ENCODE peak calls at places on chromosome 16, in nine cellular contexts. Y is foreskin fibroblast, L is ascending aorta, W is uterus, V is bronchial epithelial cell, P is choroid plexus epithelial cell, U is astrocyte of the cerebellum, E is A673, G is retinal pigment epithelial cell. B is an unnamed sample.

GRCh38 chr16:78105517-78105916 is 6.1 kb downstream of the WWOX start:
- DNase-seq in U (no peak), P (peak), L (no peak), W (no peak), V (peak), G (no peak), Y (no peak), E (no peak), B (no peak)

GRCh38 chr16:65660390-65660789 is 538.5 kb upstream of the CDH11 start:
- DNase-seq in Y (no peak), W (no peak), G (no peak), E (no peak), P (no peak), U (no peak), L (no peak), V (peak), B (no peak)

GRCh38 chr16:29710227-29711219 is 31.5 kb downstream of the QPRT start:
- DNase-seq in U (peak), P (peak), G (peak), L (no peak), E (peak), V (peak), Y (peak), W (peak), B (peak)

GRCh38 chr16:54048994-54049929 is 237.3 kb downstream of the IRX3 start:
- DNase-seq in V (no peak), L (no peak), Y (no peak), E (peak), U (no peak), W (no peak), P (no peak), G (no peak), B (no peak)

GRCh38 chr16:8660841-8661301 is 13.5 kb upstream of the ABAT start:
- DNase-seq in E (peak), G (peak), Y (peak), W (peak), P (peak), L (no peak), V (peak), U (peak), B (no peak)

GRCh38 chr16:81841709-81842108 is 62.6 kb downstream of the PLCG2 start:
- DNase-seq in W (no peak), G (no peak), L (no peak), Y (no peak), P (no peak), E (no peak), U (no peak), V (no peak), B (no peak)

GRCh38 chr16:89373355-89374110 is 116.8 kb downstream of the ANKRD11 start:
- DNase-seq in V (no peak), U (no peak), W (peak), E (no peak), P (peak), L (no peak), G (peak), Y (peak), B (no peak)

GRCh38 chr16:35182043-35182677 is 1722.7 kb downstream of the TP53TG3F start:
- DNase-seq in G (no peak), V (no peak), Y (no peak), W (no peak), U (no peak), E (no peak), P (no peak), L (no peak), B (no peak)

GRCh38 chr16:72565137-72565536 is 393.2 kb upstream of the PMFBP1 start:
- DNase-seq in G (no peak), E (no peak), W (no peak), U (no peak), P (no peak), L (no peak), Y (no peak), V (no peak), B (no peak)

GRCh38 chr16:17222756-17223411 is 247.9 kb downstream of the XYLT1 start:
- DNase-seq in W (no peak), G (no peak), Y (no peak), E (no peak), U (peak), L (no peak), P (no peak), V (no peak), B (no peak)

GRCh38 chr16:79261461-79261860 is 339.1 kb downstream of the MAF start:
- DNase-seq in Y (no peak), U (no peak), G (no peak), E (peak), V (no peak), W (no peak), P (no peak), L (no peak), B (peak)

GRCh38 chr16:12576878-12577277 is 226.8 kb downstream of the CPPED1 start:
- DNase-seq in V (no peak), L (no peak), P (no peak), U (no peak), G (no peak), E (no peak), W (no peak), Y (no peak), B (no peak)

GRCh38 chr16:64469351-64469750 is 652.5 kb downstream of the CDH11 start:
- DNase-seq in V (no peak), L (no peak), U (no peak), P (no peak), Y (no peak), W (no peak), E (no peak), G (no peak), B (no peak)

GRCh38 chr16:85138825-85139627 is 26.8 kb upstream of the CIBAR2 start:
- DNase-seq in P (no peak), Y (no peak), W (no peak), L (no peak), V (no peak), U (no peak), G (no peak), E (no peak), B (no peak)

GRCh38 chr16:89102035-89102776 is 8.6 kb downstream of the ACSF3 start:
- DNase-seq in V (no peak), U (no peak), Y (no peak), G (no peak), W (no peak), P (no peak), E (no peak), L (no peak), B (no peak)

GRCh38 chr16:64629622-64630021 is 492.2 kb downstream of the CDH11 start:
- DNase-seq in L (no peak), P (peak), W (no peak), U (no peak), E (peak), G (no peak), Y (no peak), V (peak), B (no peak)

GRCh38 chr16:24685539-24686432 is 43.7 kb upstream of the TNRC6A start:
- DNase-seq in P (peak), G (no peak), Y (peak), W (peak), L (peak), U (peak), E (no peak), V (peak), B (no peak)

GRCh38 chr16:30474684-30475083 is 2.1 kb downstream of the ITGAL start:
- DNase-seq in U (no peak), V (no peak), Y (no peak), L (no peak), W (no peak), P (no peak), G (no peak), E (no peak), B (no peak)

GRCh38 chr16:12208341-12209035 is 232.0 kb downstream of the SNX29 start:
- DNase-seq in E (no peak), L (no peak), Y (no peak), V (peak), P (no peak), W (no peak), U (no peak), G (no peak), B (no peak)

GRCh38 chr16:4361944-4362311 is 9.7 kb upstream of the VASN start:
- DNase-seq in G (no peak), L (no peak), Y (no peak), E (no peak), W (no peak), V (no peak), U (no peak), P (no peak), B (no peak)

GRCh38 chr16:10314811-10315210 is 71.0 kb upstream of the ATF7IP2 start:
- DNase-seq in W (no peak), U (peak), P (peak), Y (no peak), L (no peak), V (peak), E (peak), G (no peak), B (no peak)

GRCh38 chr16:2467301-2468141 is 3.6 kb upstream of the NTN3 start:
- DNase-seq in U (peak), L (peak), V (peak), W (peak), P (peak), E (peak), G (peak), Y (peak), B (no peak)

GRCh38 chr16:84294196-84295142 is at the start of gene WFDC1:
- DNase-seq in V (no peak), E (no peak), G (no peak), U (no peak), L (no peak), W (no peak), Y (peak), P (peak), B (no peak)

GRCh38 chr16:4700380-4700996 is 7.1 kb downstream of the NUDT16L1 start:
- DNase-seq in P (no peak), L (no peak), W (no peak), Y (no peak), V (peak), E (no peak), G (no peak), U (no peak), B (no peak)

GRCh38 chr16:30574678-30575077 is 3.2 kb upstream of the ZNF688 start:
- DNase-seq in V (no peak), L (no peak), Y (no peak), W (no peak), E (no peak), P (no peak), U (no peak), G (no peak), B (no peak)

GRCh38 chr16:55505333-55506015 is 3.4 kb upstream of the LPCAT2 start:
- DNase-seq in U (no peak), E (no peak), V (no peak), G (no peak), L (no peak), P (no peak), Y (no peak), W (no peak), B (no peak)

GRCh38 chr16:28140788-28141618 is 70.8 kb downstream of the XPO6 start:
- DNase-seq in U (no peak), G (no peak), E (no peak), L (no peak), V (peak), Y (no peak), W (no peak), P (no peak), B (no peak)

GRCh38 chr16:55711959-55712876 is 56.4 kb downstream of the SLC6A2 start:
- DNase-seq in U (peak), W (peak), E (peak), V (peak), L (no peak), P (peak), G (no peak), Y (peak), B (no peak)

GRCh38 chr16:68244903-68245853 is at the start of gene PLA2G15:
- DNase-seq in E (peak), G (peak), V (peak), U (peak), L (peak), Y (peak), P (peak), W (peak), B (no peak)

GRCh38 chr16:68242085-68242484 is 3.1 kb upstream of the PLA2G15 start:
- DNase-seq in P (no peak), U (no peak), G (no peak), W (no peak), E (no peak), L (no peak), Y (no peak), V (no peak), B (no peak)

GRCh38 chr16:68246121-68246520 is 948 bp downstream of the PLA2G15 start:
- DNase-seq in W (no peak), V (no peak), P (no peak), Y (no peak), U (no peak), G (no peak), E (no peak), L (no peak), B (no peak)

GRCh38 chr16:68244481-68244902 is 681 bp upstream of the PLA2G15 start:
- DNase-seq in Y (no peak), P (no peak), W (no peak), U (no peak), L (no peak), V (no peak), G (no peak), E (no peak), B (no peak)

GRCh38 chr16:68242926-68243858 is 2.0 kb upstream of the PLA2G15 start:
- DNase-seq in U (no peak), G (no peak), V (no peak), Y (no peak), L (no peak), P (no peak), W (no peak), E (no peak), B (no peak)
- H3K4me3 ChIP-seq in U (no peak), G (no peak), V (no peak), Y (no peak), L (no peak), P (no peak), W (no peak), E (no peak), B (no peak)

GRCh38 chr16:1379863-1380174 is 28.1 kb downstream of the GNPTG start:
- DNase-seq in L (no peak), W (no peak), P (no peak), V (no peak), E (no peak), Y (no peak), U (no peak), G (no peak), B (no peak)
- TF ChIP-seq CTCF in L (no peak), W (no peak), P (no peak), V (no peak), E (peak), Y (no peak), U (no peak), G (no peak), B (no peak)

GRCh38 chr16:67170948-67171649 is 761 bp downstream of the NOL3 start:
- DNase-seq in U (no peak), G (no peak), V (no peak), L (no peak), P (no peak), Y (no peak), W (no peak), E (peak), B (no peak)

GRCh38 chr16:67169642-67170167 is 633 bp upstream of the NOL3 start:
- DNase-seq in Y (no peak), V (no peak), L (no peak), U (no peak), P (peak), G (no peak), W (no peak), E (peak), B (no peak)

GRCh38 chr16:67167588-67167987 is 2.8 kb upstream of the NOL3 start:
- DNase-seq in V (no peak), Y (no peak), L (no peak), E (no peak), G (no peak), U (no peak), W (no peak), P (no peak), B (no peak)

GRCh38 chr16:67170168-67170947 is at the start of gene NOL3:
- DNase-seq in E (peak), P (peak), V (peak), U (no peak), G (no peak), W (peak), Y (peak), L (peak), B (no peak)

GRCh38 chr16:67169011-67169451 is 1.3 kb upstream of the NOL3 start:
- DNase-seq in W (no peak), Y (no peak), V (no peak), P (no peak), G (no peak), E (no peak), U (no peak), L (no peak), B (no peak)
- H3K4me3 ChIP-seq in W (no peak), Y (no peak), V (no peak), P (no peak), G (no peak), E (no peak), U (no peak), L (no peak), B (no peak)

GRCh38 chr16:67294927-67295326 is 15.6 kb downstream of the PLEKHG4 start:
- DNase-seq in W (no peak), U (peak), Y (peak), P (peak), E (no peak), G (no peak), V (no peak), L (no peak), B (no peak)
- TF ChIP-seq CTCF in W (no peak), U (peak), Y (peak), P (peak), E (no peak), G (no peak), V (no peak), L (no peak), B (no peak)

GRCh38 chr16:87207965-87208364 is 109.2 kb downstream of the C16orf95 start:
- DNase-seq in E (no peak), Y (no peak), G (no peak), P (no peak), V (no peak), U (no peak), L (no peak), W (no peak), B (no peak)
- H3K4me3 ChIP-seq in E (no peak), Y (peak), G (no peak), P (no peak), V (no peak), U (no peak), L (no peak), W (no peak), B (no peak)

DNA sequence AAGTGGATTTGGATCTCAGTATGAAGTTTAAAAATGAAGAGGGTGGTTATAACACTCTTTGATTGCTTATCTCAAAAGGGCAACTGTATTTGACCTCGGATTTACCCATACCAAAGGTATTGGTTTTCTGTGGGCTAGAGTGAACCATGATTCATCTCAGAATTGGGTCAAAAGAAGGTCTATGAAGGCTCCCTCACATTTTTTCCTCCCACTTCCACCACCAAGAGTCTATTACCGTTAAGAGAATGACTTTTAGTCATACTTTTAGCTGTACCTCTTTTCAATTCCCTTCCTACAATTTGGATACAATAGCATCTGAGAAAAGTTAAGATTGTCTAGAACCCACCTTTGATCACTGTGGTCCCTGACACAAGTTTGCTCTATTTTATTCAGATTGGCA is 280.9 kb downstream of the RBFOX1 start:
- DNase-seq in E (no peak), P (no peak), U (no peak), G (no peak), W (no peak), L (no peak), Y (no peak), V (no peak), B (no peak)
- TF ChIP-seq CTCF in E (no peak), P (no peak), U (no peak), G (no peak), W (no peak), L (no peak), Y (no peak), V (no peak), B (no peak)

GRCh38 chr16:20789130-20789529 is 17.1 kb downstream of the ERI2 start:
- DNase-seq in G (no peak), V (no peak), P (no peak), E (peak), U (no peak), Y (no peak), L (no peak), W (no peak), B (no peak)
- H3K4me3 ChIP-seq in G (no peak), V (no peak), P (no peak), E (no peak), U (no peak), Y (no peak), L (no peak), W (no peak), B (no peak)